ENCODE peak calls at places on chromosomes 7 and 10, in six cellular contexts. I is stimulated activated effector memory CD8-positive, alpha-beta T cell treated with anti-CD3 and anti-CD28 coated beads, Interleukin-12 subunit alpha, Interleukin-12 subunit beta, amount 100 ng/mL, for 72 hours; O is HepG2; F is EL; N is SK-N-SH; D is frontal cortex. P is an unnamed sample.

GRCh38 chr7:22613466-22613865 is 113.5 kb upstream of the STEAP1B start:
- DNase-seq in D (no peak), F (no peak), N (no peak), O (no peak), I (no peak), P (no peak)

GRCh38 chr7:86978804-86979506 is 80.5 kb downstream of the ELAPOR2 start:
- DNase-seq in F (no peak), D (no peak), I (no peak), O (no peak), N (no peak), P (no peak)

GRCh38 chr10:7233259-7233991 is 177.4 kb downstream of the SFMBT2 start:
- DNase-seq in F (no peak), O (peak), I (no peak), N (no peak), D (no peak), P (no peak)

GRCh38 chr7:79217468-79217867 is 236.0 kb downstream of the MAGI2 start:
- DNase-seq in D (no peak), I (no peak), N (no peak), O (peak), F (peak), P (no peak)

GRCh38 chr10:95552680-95553342 is 8.4 kb downstream of the SORBS1 start:
- DNase-seq in F (no peak), D (no peak), O (peak), I (no peak), N (no peak), P (no peak)

GRCh38 chr10:68560201-68560915 is at the start of gene TET1:
- DNase-seq in F (peak), D (peak), I (peak), O (peak), N (peak), P (no peak)

GRCh38 chr10:99172130-99172738 is 63.4 kb downstream of the HPSE2 start:
- DNase-seq in N (peak), F (peak), O (peak), D (no peak), I (no peak), P (peak)

GRCh38 chr7:135265637-135266036 is 32.0 kb downstream of the STRA8 start:
- DNase-seq in I (no peak), F (no peak), D (no peak), N (no peak), O (no peak), P (no peak)

GRCh38 chr10:7520496-7521485 is 110.0 kb upstream of the SFMBT2 start:
- DNase-seq in N (no peak), O (no peak), F (no peak), D (no peak), I (no peak), P (no peak)

GRCh38 chr10:49518982-49519578 is 19.8 kb downstream of the ERCC6 start:
- DNase-seq in N (peak), O (peak), F (peak), D (no peak), I (no peak), P (no peak)

GRCh38 chr10:69124558-69125121 is 662 bp downstream of the VPS26A start:
- DNase-seq in D (peak), I (peak), N (peak), F (peak), O (peak), P (no peak)

GRCh38 chr7:132500727-132501410 is 75.4 kb downstream of the PLXNA4 start:
- DNase-seq in O (no peak), I (no peak), N (peak), F (peak), D (no peak), P (no peak)

GRCh38 chr10:4384254-4384653 is 441.8 kb upstream of the AKR1E2 start:
- DNase-seq in D (no peak), I (no peak), N (no peak), F (no peak), O (no peak), P (no peak)

P was measured in NCI-H1930.